ENCODE peak calls at places on chromosomes 3 and 15, in nine cellular contexts. One of them, this sample, is unnamed.

GRCh38 chr3:104133630-104134029 is 1233.1 kb upstream of the ALCAM start:
- DNase-seq in HCT116: no peak
- DNase-seq in AG09319: no peak
- DNase-seq in A673: no peak
- DNase-seq in left ventricle myocardium inferior: no peak
- DNase-seq in bronchial epithelial cell: no peak
- DNase-seq in OCI-LY7: no peak
- DNase-seq in GM13977: no peak
- DNase-seq in cardiac fibroblast: no peak
- DNase-seq in this sample: no peak

GRCh38 chr3:9028134-9028533 is 64.9 kb upstream of the RAD18 start:
- DNase-seq in left ventricle myocardium inferior: peak
- DNase-seq in HCT116: no peak
- DNase-seq in cardiac fibroblast: peak
- DNase-seq in AG09319: no peak
- DNase-seq in GM13977: no peak
- DNase-seq in bronchial epithelial cell: no peak
- DNase-seq in OCI-LY7: no peak
- DNase-seq in A673: peak
- DNase-seq in this sample: peak

GRCh38 chr3:122794483-122794778 is 438 bp upstream of the SLC49A4 start:
- DNase-seq in OCI-LY7: no peak
- DNase-seq in bronchial epithelial cell: no peak
- DNase-seq in cardiac fibroblast: no peak
- DNase-seq in AG09319: no peak
- DNase-seq in HCT116: no peak
- DNase-seq in left ventricle myocardium inferior: no peak
- DNase-seq in A673: no peak
- DNase-seq in GM13977: no peak
- DNase-seq in this sample: no peak

GRCh38 chr3:51388286-51389029 is 2.6 kb upstream of the RBM15B start:
- DNase-seq in AG09319: no peak
- DNase-seq in left ventricle myocardium inferior: no peak
- DNase-seq in HCT116: peak
- DNase-seq in GM13977: no peak
- DNase-seq in A673: peak
- DNase-seq in cardiac fibroblast: peak
- DNase-seq in bronchial epithelial cell: peak
- DNase-seq in OCI-LY7: peak
- DNase-seq in this sample: peak

GRCh38 chr3:115217678-115218451 is 70.8 kb upstream of the ZBTB20 start:
- DNase-seq in bronchial epithelial cell: peak
- DNase-seq in AG09319: peak
- DNase-seq in HCT116: peak
- DNase-seq in GM13977: peak
- DNase-seq in OCI-LY7: peak
- DNase-seq in cardiac fibroblast: peak
- DNase-seq in left ventricle myocardium inferior: no peak
- DNase-seq in A673: peak
- DNase-seq in this sample: no peak

GRCh38 chr3:39150803-39151631 is 2.4 kb downstream of the CSRNP1 start:
- DNase-seq in cardiac fibroblast: peak
- DNase-seq in GM13977: no peak
- DNase-seq in A673: peak
- DNase-seq in bronchial epithelial cell: peak
- DNase-seq in OCI-LY7: no peak
- DNase-seq in HCT116: no peak
- DNase-seq in left ventricle myocardium inferior: peak
- DNase-seq in AG09319: peak
- DNase-seq in this sample: peak

GRCh38 chr3:122996038-122996580 is 31.5 kb downstream of the SEMA5B start:
- DNase-seq in OCI-LY7: no peak
- DNase-seq in cardiac fibroblast: no peak
- DNase-seq in HCT116: no peak
- DNase-seq in AG09319: no peak
- DNase-seq in bronchial epithelial cell: no peak
- DNase-seq in A673: no peak
- DNase-seq in left ventricle myocardium inferior: no peak
- DNase-seq in GM13977: no peak
- DNase-seq in this sample: no peak

GRCh38 chr3:45082139-45082538 is 56.0 kb downstream of the CLEC3B start:
- DNase-seq in OCI-LY7: no peak
- DNase-seq in AG09319: no peak
- DNase-seq in bronchial epithelial cell: no peak
- DNase-seq in A673: peak
- DNase-seq in HCT116: no peak
- DNase-seq in cardiac fibroblast: peak
- DNase-seq in GM13977: no peak
- DNase-seq in left ventricle myocardium inferior: no peak
- DNase-seq in this sample: no peak

GRCh38 chr3:73030073-73030597 is 31.3 kb upstream of the EBLN2 start:
- DNase-seq in GM13977: no peak
- DNase-seq in AG09319: no peak
- DNase-seq in cardiac fibroblast: no peak
- DNase-seq in left ventricle myocardium inferior: no peak
- DNase-seq in bronchial epithelial cell: no peak
- DNase-seq in OCI-LY7: no peak
- DNase-seq in HCT116: no peak
- DNase-seq in A673: no peak
- DNase-seq in this sample: no peak

GRCh38 chr3:100893590-100893989 is 99.6 kb downstream of the ABI3BP start:
- DNase-seq in left ventricle myocardium inferior: no peak
- DNase-seq in OCI-LY7: no peak
- DNase-seq in cardiac fibroblast: peak
- DNase-seq in AG09319: no peak
- DNase-seq in bronchial epithelial cell: peak
- DNase-seq in A673: peak
- DNase-seq in HCT116: no peak
- DNase-seq in GM13977: no peak
- DNase-seq in this sample: no peak
- TF ChIP-seq CTCF in left ventricle myocardium inferior: peak
- TF ChIP-seq CTCF in OCI-LY7: peak
- TF ChIP-seq CTCF in cardiac fibroblast: peak
- TF ChIP-seq CTCF in AG09319: peak
- TF ChIP-seq CTCF in bronchial epithelial cell: peak
- TF ChIP-seq CTCF in A673: peak
- TF ChIP-seq CTCF in HCT116: peak
- TF ChIP-seq CTCF in GM13977: peak
- TF ChIP-seq CTCF in this sample: peak

GRCh38 chr15:72800819-72801481 is 17.4 kb upstream of the ADPGK start:
- DNase-seq in bronchial epithelial cell: peak
- DNase-seq in left ventricle myocardium inferior: no peak
- DNase-seq in cardiac fibroblast: peak
- DNase-seq in HCT116: no peak
- DNase-seq in A673: no peak
- DNase-seq in OCI-LY7: no peak
- DNase-seq in AG09319: no peak
- DNase-seq in GM13977: no peak
- DNase-seq in this sample: no peak

GRCh38 chr15:72797338-72797689 is 13.8 kb upstream of the ADPGK start:
- DNase-seq in A673: no peak
- DNase-seq in left ventricle myocardium inferior: no peak
- DNase-seq in HCT116: no peak
- DNase-seq in AG09319: no peak
- DNase-seq in bronchial epithelial cell: no peak
- DNase-seq in OCI-LY7: no peak
- DNase-seq in GM13977: no peak
- DNase-seq in cardiac fibroblast: no peak
- DNase-seq in this sample: no peak

GRCh38 chr15:72797834-72798233 is 14.3 kb upstream of the ADPGK start:
- DNase-seq in bronchial epithelial cell: no peak
- DNase-seq in cardiac fibroblast: no peak
- DNase-seq in left ventricle myocardium inferior: no peak
- DNase-seq in GM13977: no peak
- DNase-seq in A673: no peak
- DNase-seq in AG09319: no peak
- DNase-seq in OCI-LY7: no peak
- DNase-seq in HCT116: no peak
- DNase-seq in this sample: no peak

GRCh38 chr15:72796210-72796514 is 12.6 kb upstream of the ADPGK start:
- DNase-seq in HCT116: no peak
- DNase-seq in cardiac fibroblast: no peak
- DNase-seq in bronchial epithelial cell: no peak
- DNase-seq in OCI-LY7: no peak
- DNase-seq in GM13977: no peak
- DNase-seq in A673: no peak
- DNase-seq in AG09319: no peak
- DNase-seq in left ventricle myocardium inferior: no peak
- DNase-seq in this sample: no peak

GRCh38 chr15:72796515-72797337 is 13.2 kb upstream of the ADPGK start:
- DNase-seq in left ventricle myocardium inferior: peak
- DNase-seq in HCT116: peak
- DNase-seq in OCI-LY7: peak
- DNase-seq in bronchial epithelial cell: no peak
- DNase-seq in GM13977: peak
- DNase-seq in A673: peak
- DNase-seq in AG09319: peak
- DNase-seq in cardiac fibroblast: peak
- DNase-seq in this sample: no peak
- TF ChIP-seq CTCF in left ventricle myocardium inferior: peak
- TF ChIP-seq CTCF in HCT116: peak
- TF ChIP-seq CTCF in OCI-LY7: peak
- TF ChIP-seq CTCF in bronchial epithelial cell: peak
- TF ChIP-seq CTCF in GM13977: peak
- TF ChIP-seq CTCF in A673: peak
- TF ChIP-seq CTCF in AG09319: peak
- TF ChIP-seq CTCF in cardiac fibroblast: no peak
- TF ChIP-seq CTCF in this sample: peak

DNA sequence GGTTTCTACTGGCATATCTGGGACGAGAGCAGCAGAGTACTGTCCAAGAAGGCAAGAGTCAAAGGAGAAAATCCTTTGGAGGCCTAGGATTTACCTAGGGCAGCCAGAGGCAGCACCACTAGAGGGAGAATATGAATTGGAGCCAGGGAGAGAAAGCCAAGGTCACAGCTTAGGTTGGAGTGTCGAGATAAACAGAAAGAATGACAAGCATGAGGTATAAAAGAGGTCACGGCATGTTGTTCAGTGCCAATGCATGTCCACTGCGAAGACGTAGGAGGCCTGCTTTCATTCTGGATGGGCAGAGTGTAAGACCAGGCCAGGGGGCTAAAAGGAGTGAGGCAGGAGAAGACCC is 47.2 kb downstream of the THBS1 start:
- DNase-seq in cardiac fibroblast: no peak
- DNase-seq in OCI-LY7: no peak
- DNase-seq in AG09319: no peak
- DNase-seq in bronchial epithelial cell: no peak
- DNase-seq in HCT116: no peak
- DNase-seq in left ventricle myocardium inferior: no peak
- DNase-seq in GM13977: no peak
- DNase-seq in A673: no peak
- DNase-seq in this sample: no peak
- TF ChIP-seq CTCF in cardiac fibroblast: peak
- TF ChIP-seq CTCF in OCI-LY7: no peak
- TF ChIP-seq CTCF in AG09319: peak
- TF ChIP-seq CTCF in bronchial epithelial cell: peak
- TF ChIP-seq CTCF in HCT116: no peak
- TF ChIP-seq CTCF in left ventricle myocardium inferior: peak
- TF ChIP-seq CTCF in GM13977: no peak
- TF ChIP-seq CTCF in A673: no peak
- TF ChIP-seq CTCF in this sample: no peak

DNA sequence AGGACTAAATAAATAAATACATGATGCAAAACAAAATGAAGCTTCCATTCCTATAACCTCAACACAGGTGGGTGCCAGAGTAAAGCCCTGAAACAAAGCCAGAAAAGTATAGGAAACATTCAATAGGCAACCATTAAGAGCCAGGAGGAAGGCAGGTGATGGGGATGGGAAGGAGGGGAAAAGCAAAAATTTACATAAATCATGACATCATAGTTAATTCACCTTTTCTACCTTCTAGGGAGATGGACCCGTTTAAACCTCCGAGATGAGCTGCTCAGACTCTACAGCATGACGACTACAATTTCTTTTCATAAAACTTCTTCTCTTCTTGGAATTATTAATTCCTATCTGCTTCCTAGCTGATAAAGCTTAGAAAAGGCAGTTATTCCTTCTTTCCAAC is 27.9 kb downstream of the TM4SF4 start:
- DNase-seq in cardiac fibroblast: no peak
- DNase-seq in left ventricle myocardium inferior: no peak
- DNase-seq in A673: no peak
- DNase-seq in GM13977: no peak
- DNase-seq in OCI-LY7: no peak
- DNase-seq in HCT116: no peak
- DNase-seq in bronchial epithelial cell: no peak
- DNase-seq in AG09319: no peak
- DNase-seq in this sample: no peak
- TF ChIP-seq CTCF in cardiac fibroblast: no peak
- TF ChIP-seq CTCF in left ventricle myocardium inferior: no peak
- TF ChIP-seq CTCF in A673: no peak
- TF ChIP-seq CTCF in GM13977: no peak
- TF ChIP-seq CTCF in OCI-LY7: no peak
- TF ChIP-seq CTCF in HCT116: no peak
- TF ChIP-seq CTCF in bronchial epithelial cell: no peak
- TF ChIP-seq CTCF in AG09319: no peak
- TF ChIP-seq CTCF in this sample: no peak

GRCh38 chr3:157329541-157329940 is 107.1 kb upstream of the PTX3 start:
- DNase-seq in OCI-LY7: no peak
- DNase-seq in left ventricle myocardium inferior: no peak
- DNase-seq in A673: no peak
- DNase-seq in HCT116: no peak
- DNase-seq in GM13977: no peak
- DNase-seq in bronchial epithelial cell: no peak
- DNase-seq in cardiac fibroblast: no peak
- DNase-seq in AG09319: no peak
- DNase-seq in this sample: no peak

GRCh38 chr3:157327837-157328236 is 108.8 kb upstream of the PTX3 start:
- DNase-seq in A673: no peak
- DNase-seq in GM13977: no peak
- DNase-seq in AG09319: no peak
- DNase-seq in cardiac fibroblast: no peak
- DNase-seq in left ventricle myocardium inferior: no peak
- DNase-seq in bronchial epithelial cell: no peak
- DNase-seq in OCI-LY7: no peak
- DNase-seq in HCT116: no peak
- DNase-seq in this sample: no peak

GRCh38 chr3:157330206-157330605 is 106.4 kb upstream of the PTX3 start:
- DNase-seq in cardiac fibroblast: peak
- DNase-seq in OCI-LY7: no peak
- DNase-seq in left ventricle myocardium inferior: no peak
- DNase-seq in A673: no peak
- DNase-seq in HCT116: no peak
- DNase-seq in AG09319: no peak
- DNase-seq in GM13977: no peak
- DNase-seq in bronchial epithelial cell: no peak
- DNase-seq in this sample: no peak

GRCh38 chr3:157327018-157327417 is 109.6 kb upstream of the PTX3 start:
- DNase-seq in GM13977: no peak
- DNase-seq in bronchial epithelial cell: no peak
- DNase-seq in A673: no peak
- DNase-seq in left ventricle myocardium inferior: no peak
- DNase-seq in HCT116: no peak
- DNase-seq in OCI-LY7: no peak
- DNase-seq in AG09319: no peak
- DNase-seq in cardiac fibroblast: no peak
- DNase-seq in this sample: no peak
- TF ChIP-seq CTCF in GM13977: no peak
- TF ChIP-seq CTCF in bronchial epithelial cell: no peak
- TF ChIP-seq CTCF in A673: no peak
- TF ChIP-seq CTCF in left ventricle myocardium inferior: no peak
- TF ChIP-seq CTCF in HCT116: no peak
- TF ChIP-seq CTCF in OCI-LY7: no peak
- TF ChIP-seq CTCF in AG09319: no peak
- TF ChIP-seq CTCF in cardiac fibroblast: no peak
- TF ChIP-seq CTCF in this sample: no peak